ENCODE peak calls at places on chromosomes 16 and 17, in four cellular contexts. X is psoas muscle; N is NCI-H2081 treated with DMSO at 0.1 percent for 48 hours; Y is stimulated activated CD4-positive, alpha-beta T cell treated with anti-CD3 and anti-CD28 coated beads, Interleukin-4, amount 100 ng/mL, for 1 hour. C is an unnamed sample.

GRCh38 chr17:77332981-77333685 is 192.4 kb downstream of the SEC14L1 start:
- DNase-seq in X (no peak), N (no peak), Y (no peak), C (no peak)

GRCh38 chr17:82734987-82735866 is at the start of gene FN3K:
- DNase-seq in X (peak; percentile 83), N (no peak), Y (peak; percentile 33), C (no peak)

GRCh38 chr16:56382901-56383355 is 42.4 kb downstream of the AMFR start:
- DNase-seq in X (no peak), N (no peak), Y (no peak), C (no peak)

GRCh38 chr16:14193316-14193871 is 122.3 kb downstream of the MRTFB start:
- DNase-seq in X (no peak), N (peak; percentile 43), Y (peak; percentile 17), C (no peak)

GRCh38 chr17:66373944-66374817 is 71.8 kb downstream of the PRKCA start:
- DNase-seq in X (no peak), N (peak; percentile 62), Y (peak; percentile 23), C (peak; percentile 92)

GRCh38 chr16:62665269-62665668 is 629.0 kb upstream of the CDH8 start:
- DNase-seq in X (no peak), N (no peak), Y (no peak), C (no peak)

GRCh38 chr16:7601100-7601499 is 268.5 kb downstream of the RBFOX1 start:
- DNase-seq in X (no peak), N (no peak), Y (no peak), C (no peak)

GRCh38 chr17:30093463-30094147 is 23.0 kb upstream of the NSRP1 start:
- DNase-seq in X (peak; percentile 14), N (no peak), Y (no peak), C (no peak)

GRCh38 chr17:63622571-63623390 is 564 bp downstream of the MAP3K3 start:
- DNase-seq in X (peak; percentile 89), N (no peak), Y (peak; percentile 70), C (no peak)

GRCh38 chr17:38912221-38912813 is 13.1 kb upstream of the LASP1NB start:
- DNase-seq in X (peak; percentile 74), N (no peak), Y (no peak), C (no peak)

GRCh38 chr17:80441133-80441578 is 26.2 kb downstream of the ENDOV start:
- DNase-seq in X (peak; percentile 62), N (no peak), Y (peak; percentile 50), C (no peak)

GRCh38 chr17:65403616-65404015 is 157.8 kb downstream of the AXIN2 start:
- DNase-seq in X (no peak), N (no peak), Y (no peak), C (no peak)

GRCh38 chr16:28291651-28292626 is at the start of gene SBK1:
- DNase-seq in X (peak; percentile 83), N (peak; percentile 41), Y (peak; percentile 84), C (peak; percentile 32)